ENCODE peak calls at places on chromosomes 5 and 9, in five cellular contexts. G is AG04449, C is natural killer cell, V is AG20443, S is cardiac muscle cell. B is an unnamed sample.

GRCh38 chr9:128218518-128219389 is 15.6 kb downstream of the DNM1 start:
- DNase-seq in G (no peak), C (peak; percentile 84), V (peak; percentile 84), S (peak; percentile 95), B (peak; percentile 95)

GRCh38 chr5:167296680-167297079 is 994.8 kb upstream of the WWC1 start:
- DNase-seq in G (no peak), C (no peak), V (peak; percentile 15), S (no peak), B (no peak)

GRCh38 chr5:172683696-172684464 is 42.8 kb downstream of the NEURL1B start:
- DNase-seq in G (no peak), C (peak; percentile 39), V (no peak), S (no peak), B (no peak)

GRCh38 chr5:138944527-138945322 is 69.6 kb upstream of the LRRTM2 start:
- DNase-seq in G (no peak), C (no peak), V (no peak), S (no peak), B (no peak)

GRCh38 chr9:18720691-18721090 is 246.7 kb downstream of the ADAMTSL1 start:
- DNase-seq in G (no peak), C (no peak), V (peak; percentile 71), S (no peak), B (no peak)

GRCh38 chr5:172920447-172920849 is 38.8 kb upstream of the RPL26L1 start:
- DNase-seq in G (peak; percentile 96), C (no peak), V (no peak), S (no peak), B (peak; percentile 89)

GRCh38 chr5:132431682-132432081 is 58.9 kb downstream of the IRF1 start:
- DNase-seq in G (no peak), C (no peak), V (no peak), S (no peak), B (no peak)

GRCh38 chr5:82745016-82745415 is 332.2 kb downstream of the TMEM167A start:
- DNase-seq in G (no peak), C (no peak), V (no peak), S (no peak), B (no peak)

GRCh38 chr5:145294321-145294720 is 540.8 kb downstream of the PRELID2 start:
- DNase-seq in G (no peak), C (no peak), V (no peak), S (no peak), B (no peak)

GRCh38 chr9:69798737-69799136 is 21.9 kb upstream of the CFAP95 start:
- DNase-seq in G (no peak), C (no peak), V (no peak), S (no peak), B (no peak)

GRCh38 chr5:139708877-139709586 is 60.9 kb downstream of the CXXC5 start:
- DNase-seq in G (no peak), C (peak; percentile 44), V (peak; percentile 88), S (peak; percentile 50), B (peak; percentile 84)

GRCh38 chr5:59124983-59125960 is 542.4 kb downstream of the RAB3C start:
- DNase-seq in G (no peak), C (no peak), V (no peak), S (peak; percentile 27), B (no peak)

GRCh38 chr5:164013077-164013670 is 507.8 kb downstream of the MAT2B start:
- DNase-seq in G (no peak), C (peak; percentile 25), V (peak; percentile 57), S (peak; percentile 69), B (peak; percentile 11)

GRCh38 chr9:14778565-14778964 is 56.0 kb upstream of the CER1 start:
- DNase-seq in G (no peak), C (no peak), V (no peak), S (no peak), B (no peak)

GRCh38 chr5:141877478-141878185 is 578 bp downstream of the PCDH1 start:
- DNase-seq in G (no peak), C (peak; percentile 40), V (no peak), S (peak; percentile 14), B (no peak)

GRCh38 chr9:89621031-89621430 is 16.2 kb downstream of the GADD45G start:
- DNase-seq in G (no peak), C (no peak), V (no peak), S (no peak), B (no peak)

GRCh38 chr9:111163738-111164399 is 125.6 kb upstream of the LPAR1 start:
- DNase-seq in G (no peak), C (no peak), V (no peak), S (no peak), B (no peak)

GRCh38 chr5:38948501-38948900 is 102.7 kb downstream of the OSMR start:
- DNase-seq in G (peak; percentile 28), C (no peak), V (peak; percentile 54), S (no peak), B (no peak)